ENCODE peak calls at places on chromosomes 3 and 15, in ten cellular contexts. One of them, this sample, is unnamed.
A peak's percentile ranks its signal among the peaks of the same experiment; 100 is the strongest.

GRCh38 chr3:175057406-175057805 is 198.3 kb downstream of the NAALADL2 start:
- DNase-seq in NCI-H2081: peak; percentile 12
- DNase-seq in fibroblast of pulmonary artery: no peak
- DNase-seq in small intestine: no peak
- DNase-seq in heart left ventricle: no peak
- DNase-seq in AG04450: no peak
- DNase-seq in GM13977: no peak
- DNase-seq in omental fat pad: no peak
- DNase-seq in activated B cell treated with CpG ODN at 0.5 μM for 24 hours: no peak
- DNase-seq in foreskin melanocyte: no peak
- DNase-seq in this sample: peak; percentile 99

GRCh38 chr3:40079203-40079844 is 230.2 kb upstream of the EIF1B start:
- DNase-seq in AG04450: no peak
- DNase-seq in GM13977: no peak
- DNase-seq in fibroblast of pulmonary artery: peak; percentile 69
- DNase-seq in NCI-H2081: no peak
- DNase-seq in foreskin melanocyte: no peak
- DNase-seq in activated B cell treated with CpG ODN at 0.5 μM for 24 hours: no peak
- DNase-seq in heart left ventricle: no peak
- DNase-seq in small intestine: no peak
- DNase-seq in omental fat pad: no peak
- DNase-seq in this sample: no peak

GRCh38 chr3:148943531-148944200 is 47.7 kb upstream of the GYG1 start:
- DNase-seq in NCI-H2081: peak; percentile 79
- DNase-seq in AG04450: peak; percentile 41
- DNase-seq in fibroblast of pulmonary artery: peak; percentile 90
- DNase-seq in GM13977: peak; percentile 79
- DNase-seq in small intestine: peak; percentile 75
- DNase-seq in activated B cell treated with CpG ODN at 0.5 μM for 24 hours: no peak
- DNase-seq in foreskin melanocyte: peak; percentile 75
- DNase-seq in omental fat pad: no peak
- DNase-seq in heart left ventricle: no peak
- DNase-seq in this sample: peak; percentile 90

GRCh38 chr15:51561271-51561670 is 61.3 kb downstream of the DMXL2 start:
- DNase-seq in small intestine: no peak
- DNase-seq in NCI-H2081: no peak
- DNase-seq in activated B cell treated with CpG ODN at 0.5 μM for 24 hours: no peak
- DNase-seq in fibroblast of pulmonary artery: no peak
- DNase-seq in foreskin melanocyte: no peak
- DNase-seq in heart left ventricle: no peak
- DNase-seq in omental fat pad: no peak
- DNase-seq in AG04450: no peak
- DNase-seq in GM13977: no peak
- DNase-seq in this sample: no peak

GRCh38 chr3:193231201-193231600 is 9.8 kb upstream of the PLAAT1 start:
- DNase-seq in fibroblast of pulmonary artery: no peak
- DNase-seq in activated B cell treated with CpG ODN at 0.5 μM for 24 hours: no peak
- DNase-seq in foreskin melanocyte: no peak
- DNase-seq in heart left ventricle: no peak
- DNase-seq in omental fat pad: no peak
- DNase-seq in small intestine: no peak
- DNase-seq in NCI-H2081: no peak
- DNase-seq in GM13977: no peak
- DNase-seq in AG04450: no peak
- DNase-seq in this sample: peak; percentile 86

GRCh38 chr3:166013073-166013679 is 176.0 kb upstream of the BCHE start:
- DNase-seq in foreskin melanocyte: peak; percentile 20
- DNase-seq in activated B cell treated with CpG ODN at 0.5 μM for 24 hours: no peak
- DNase-seq in AG04450: peak; percentile 15
- DNase-seq in small intestine: peak; percentile 13
- DNase-seq in omental fat pad: no peak
- DNase-seq in GM13977: peak; percentile 5
- DNase-seq in fibroblast of pulmonary artery: peak; percentile 58
- DNase-seq in NCI-H2081: peak; percentile 57
- DNase-seq in heart left ventricle: no peak
- DNase-seq in this sample: peak; percentile 23

GRCh38 chr3:119898478-119899177 is 116.7 kb downstream of the NR1I2 start:
- DNase-seq in GM13977: no peak
- DNase-seq in heart left ventricle: no peak
- DNase-seq in foreskin melanocyte: no peak
- DNase-seq in AG04450: no peak
- DNase-seq in NCI-H2081: no peak
- DNase-seq in small intestine: no peak
- DNase-seq in omental fat pad: no peak
- DNase-seq in activated B cell treated with CpG ODN at 0.5 μM for 24 hours: no peak
- DNase-seq in fibroblast of pulmonary artery: no peak
- DNase-seq in this sample: no peak

GRCh38 chr3:139846729-139847128 is 88.3 kb upstream of the CLSTN2 start:
- DNase-seq in NCI-H2081: no peak
- DNase-seq in small intestine: no peak
- DNase-seq in activated B cell treated with CpG ODN at 0.5 μM for 24 hours: no peak
- DNase-seq in fibroblast of pulmonary artery: no peak
- DNase-seq in foreskin melanocyte: no peak
- DNase-seq in heart left ventricle: no peak
- DNase-seq in GM13977: no peak
- DNase-seq in AG04450: no peak
- DNase-seq in omental fat pad: no peak
- DNase-seq in this sample: no peak

GRCh38 chr3:40047406-40047805 is 238.0 kb downstream of the MYRIP start:
- DNase-seq in AG04450: no peak
- DNase-seq in foreskin melanocyte: no peak
- DNase-seq in heart left ventricle: no peak
- DNase-seq in fibroblast of pulmonary artery: peak; percentile 47
- DNase-seq in small intestine: no peak
- DNase-seq in omental fat pad: no peak
- DNase-seq in GM13977: no peak
- DNase-seq in NCI-H2081: no peak
- DNase-seq in activated B cell treated with CpG ODN at 0.5 μM for 24 hours: no peak
- DNase-seq in this sample: no peak

GRCh38 chr15:90376789-90377188 is 11.3 kb upstream of the IQGAP1 start:
- DNase-seq in small intestine: peak; percentile 59
- DNase-seq in activated B cell treated with CpG ODN at 0.5 μM for 24 hours: no peak
- DNase-seq in foreskin melanocyte: no peak
- DNase-seq in GM13977: no peak
- DNase-seq in heart left ventricle: peak; percentile 43
- DNase-seq in fibroblast of pulmonary artery: no peak
- DNase-seq in AG04450: no peak
- DNase-seq in NCI-H2081: no peak
- DNase-seq in omental fat pad: no peak
- DNase-seq in this sample: no peak

GRCh38 chr3:55198554-55198953 is 270.7 kb upstream of the LRTM1 start:
- DNase-seq in small intestine: no peak
- DNase-seq in heart left ventricle: no peak
- DNase-seq in NCI-H2081: no peak
- DNase-seq in omental fat pad: no peak
- DNase-seq in fibroblast of pulmonary artery: peak; percentile 87
- DNase-seq in activated B cell treated with CpG ODN at 0.5 μM for 24 hours: no peak
- DNase-seq in GM13977: no peak
- DNase-seq in AG04450: peak; percentile 92
- DNase-seq in foreskin melanocyte: no peak
- DNase-seq in this sample: no peak

This sample was measured in DMS 273 treated with DMSO at 0.1 percent for 48 hours.